ENCODE peak calls at places on chromosomes 6 and 20, in ten cellular contexts. One of them, this sample, is unnamed.
A peak's percentile ranks its signal among the peaks of the same experiment; 100 is the strongest.

GRCh38 chr20:8132632-8133587 is 844 bp downstream of the PLCB1 start:
- DNase-seq in adrenal gland: peak; percentile 67
- DNase-seq in breast epithelium: peak; percentile 58
- DNase-seq in upper lobe of right lung: peak; percentile 73
- DNase-seq in fibroblast of lung: peak; percentile 53
- DNase-seq in lung: peak; percentile 30
- DNase-seq in heart left ventricle: peak; percentile 38
- DNase-seq in MM.1S: no peak
- DNase-seq in cardiac muscle cell: peak; percentile 51
- DNase-seq in colonic mucosa: peak; percentile 28
- DNase-seq in this sample: no peak

GRCh38 chr6:358432-358831 is 33.1 kb upstream of the IRF4 start:
- DNase-seq in adrenal gland: no peak
- DNase-seq in breast epithelium: no peak
- DNase-seq in upper lobe of right lung: peak; percentile 68
- DNase-seq in fibroblast of lung: no peak
- DNase-seq in lung: no peak
- DNase-seq in heart left ventricle: no peak
- DNase-seq in MM.1S: no peak
- DNase-seq in cardiac muscle cell: no peak
- DNase-seq in colonic mucosa: no peak
- DNase-seq in this sample: no peak

GRCh38 chr20:12395404-12396159 is 477.9 kb downstream of the BTBD3 start:
- DNase-seq in adrenal gland: no peak
- DNase-seq in breast epithelium: no peak
- DNase-seq in upper lobe of right lung: no peak
- DNase-seq in fibroblast of lung: no peak
- DNase-seq in lung: no peak
- DNase-seq in heart left ventricle: no peak
- DNase-seq in MM.1S: no peak
- DNase-seq in cardiac muscle cell: peak; percentile 36
- DNase-seq in colonic mucosa: no peak
- DNase-seq in this sample: peak; percentile 34

GRCh38 chr20:18740726-18741125 is 72.9 kb upstream of the SCP2D1 start:
- DNase-seq in adrenal gland: no peak
- DNase-seq in breast epithelium: no peak
- DNase-seq in upper lobe of right lung: no peak
- DNase-seq in fibroblast of lung: no peak
- DNase-seq in lung: no peak
- DNase-seq in heart left ventricle: no peak
- DNase-seq in MM.1S: no peak
- DNase-seq in cardiac muscle cell: no peak
- DNase-seq in colonic mucosa: no peak
- DNase-seq in this sample: no peak

GRCh38 chr6:15569035-15569995 is 93.5 kb downstream of the DTNBP1 start:
- DNase-seq in adrenal gland: no peak
- DNase-seq in breast epithelium: no peak
- DNase-seq in upper lobe of right lung: no peak
- DNase-seq in fibroblast of lung: no peak
- DNase-seq in lung: no peak
- DNase-seq in heart left ventricle: no peak
- DNase-seq in MM.1S: no peak
- DNase-seq in cardiac muscle cell: peak; percentile 41
- DNase-seq in colonic mucosa: no peak
- DNase-seq in this sample: no peak

GRCh38 chr6:128499079-128499705 is 21.2 kb downstream of the PTPRK start:
- DNase-seq in adrenal gland: no peak
- DNase-seq in breast epithelium: no peak
- DNase-seq in upper lobe of right lung: no peak
- DNase-seq in fibroblast of lung: no peak
- DNase-seq in lung: no peak
- DNase-seq in heart left ventricle: no peak
- DNase-seq in MM.1S: no peak
- DNase-seq in cardiac muscle cell: no peak
- DNase-seq in colonic mucosa: no peak
- DNase-seq in this sample: peak; percentile 79

GRCh38 chr6:73058736-73059135 is 166.6 kb downstream of the KHDC1L start:
- DNase-seq in adrenal gland: no peak
- DNase-seq in breast epithelium: no peak
- DNase-seq in upper lobe of right lung: no peak
- DNase-seq in fibroblast of lung: no peak
- DNase-seq in lung: no peak
- DNase-seq in heart left ventricle: no peak
- DNase-seq in MM.1S: no peak
- DNase-seq in cardiac muscle cell: peak; percentile 41
- DNase-seq in colonic mucosa: no peak
- DNase-seq in this sample: peak; percentile 38

GRCh38 chr6:148612043-148612442 is 134.8 kb upstream of the UST start:
- DNase-seq in adrenal gland: no peak
- DNase-seq in breast epithelium: no peak
- DNase-seq in upper lobe of right lung: no peak
- DNase-seq in fibroblast of lung: no peak
- DNase-seq in lung: no peak
- DNase-seq in heart left ventricle: no peak
- DNase-seq in MM.1S: no peak
- DNase-seq in cardiac muscle cell: no peak
- DNase-seq in colonic mucosa: no peak
- DNase-seq in this sample: no peak

GRCh38 chr6:128763599-128764300 is 119.2 kb upstream of the LAMA2 start:
- DNase-seq in adrenal gland: no peak
- DNase-seq in breast epithelium: no peak
- DNase-seq in upper lobe of right lung: no peak
- DNase-seq in fibroblast of lung: no peak
- DNase-seq in lung: no peak
- DNase-seq in heart left ventricle: no peak
- DNase-seq in MM.1S: no peak
- DNase-seq in cardiac muscle cell: no peak
- DNase-seq in colonic mucosa: no peak
- DNase-seq in this sample: no peak

GRCh38 chr6:62286470-62286843 is 432 bp upstream of the KHDRBS2 start:
- DNase-seq in adrenal gland: no peak
- DNase-seq in breast epithelium: no peak
- DNase-seq in upper lobe of right lung: no peak
- DNase-seq in fibroblast of lung: no peak
- DNase-seq in lung: no peak
- DNase-seq in heart left ventricle: no peak
- DNase-seq in MM.1S: peak; percentile 19
- DNase-seq in cardiac muscle cell: no peak
- DNase-seq in colonic mucosa: no peak
- DNase-seq in this sample: no peak

GRCh38 chr6:26305097-26305841 is 59.7 kb upstream of the BTN3A2 start:
- DNase-seq in adrenal gland: peak; percentile 78
- DNase-seq in breast epithelium: no peak
- DNase-seq in upper lobe of right lung: no peak
- DNase-seq in fibroblast of lung: peak; percentile 84
- DNase-seq in lung: no peak
- DNase-seq in heart left ventricle: peak; percentile 77
- DNase-seq in MM.1S: peak; percentile 61
- DNase-seq in cardiac muscle cell: peak; percentile 81
- DNase-seq in colonic mucosa: peak; percentile 76
- DNase-seq in this sample: peak; percentile 25

GRCh38 chr20:10466325-10466724 is 31.2 kb downstream of the SLX4IP start:
- DNase-seq in adrenal gland: no peak
- DNase-seq in breast epithelium: no peak
- DNase-seq in upper lobe of right lung: no peak
- DNase-seq in fibroblast of lung: peak; percentile 20
- DNase-seq in lung: no peak
- DNase-seq in heart left ventricle: peak; percentile 52
- DNase-seq in MM.1S: no peak
- DNase-seq in cardiac muscle cell: peak; percentile 58
- DNase-seq in colonic mucosa: no peak
- DNase-seq in this sample: no peak
- H3K4me1 ChIP-seq in adrenal gland: peaks cover 20% of the 10 kb centered on the region
- H3K4me1 ChIP-seq in breast epithelium: no peaks in the 10 kb centered on the region
- H3K4me1 ChIP-seq in upper lobe of right lung: peaks cover 17% of the 10 kb centered on the region
- H3K4me1 ChIP-seq in fibroblast of lung: no peaks in the 10 kb centered on the region
- H3K4me1 ChIP-seq in lung: no peaks in the 10 kb centered on the region
- H3K4me1 ChIP-seq in heart left ventricle: peaks cover 41% of the 10 kb centered on the region
- H3K4me1 ChIP-seq in MM.1S: peaks cover 6% of the 10 kb centered on the region
- H3K4me1 ChIP-seq in cardiac muscle cell: no peaks in the 10 kb centered on the region
- H3K4me1 ChIP-seq in colonic mucosa: no peaks in the 10 kb centered on the region
- H3K4me1 ChIP-seq in this sample: peaks cover 18% of the 10 kb centered on the region

DNA sequence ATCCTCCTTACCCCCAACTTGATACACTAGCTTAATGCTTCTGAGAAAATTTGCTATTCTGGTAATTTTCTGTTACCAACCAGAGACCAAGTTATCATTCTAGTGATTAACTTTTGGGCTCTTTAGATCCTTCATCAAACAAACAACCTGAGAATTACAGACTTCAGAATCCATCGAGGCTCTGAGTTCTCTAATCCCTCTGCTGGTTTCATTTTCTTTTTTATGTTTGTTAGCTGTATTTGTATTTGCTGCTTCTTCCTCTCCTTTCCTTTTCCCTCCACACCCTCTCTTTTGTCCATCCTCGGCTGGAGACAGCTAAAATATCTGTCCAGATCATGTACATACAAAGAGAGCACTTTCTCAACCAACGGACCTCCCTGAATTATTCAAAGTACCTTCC is 98.7 kb upstream of the RIPOR2 start:
- DNase-seq in adrenal gland: no peak
- DNase-seq in breast epithelium: no peak
- DNase-seq in upper lobe of right lung: no peak
- DNase-seq in fibroblast of lung: no peak
- DNase-seq in lung: no peak
- DNase-seq in heart left ventricle: no peak
- DNase-seq in MM.1S: peak; percentile 49
- DNase-seq in cardiac muscle cell: no peak
- DNase-seq in colonic mucosa: no peak
- DNase-seq in this sample: no peak
- H3K4me1 ChIP-seq in adrenal gland: no peaks in the 10 kb centered on the region
- H3K4me1 ChIP-seq in breast epithelium: no peaks in the 10 kb centered on the region
- H3K4me1 ChIP-seq in upper lobe of right lung: peaks cover 10% of the 10 kb centered on the region
- H3K4me1 ChIP-seq in fibroblast of lung: no peaks in the 10 kb centered on the region
- H3K4me1 ChIP-seq in lung: peaks cover 3% of the 10 kb centered on the region
- H3K4me1 ChIP-seq in heart left ventricle: no peaks in the 10 kb centered on the region
- H3K4me1 ChIP-seq in MM.1S: peaks cover 23% of the 10 kb centered on the region
- H3K4me1 ChIP-seq in cardiac muscle cell: peaks cover 6% of the 10 kb centered on the region
- H3K4me1 ChIP-seq in colonic mucosa: no peaks in the 10 kb centered on the region
- H3K4me1 ChIP-seq in this sample: no peaks in the 10 kb centered on the region

GRCh38 chr6:3258720-3259490 is at the start of gene PSMG4:
- DNase-seq in adrenal gland: peak; percentile 97
- DNase-seq in breast epithelium: peak; percentile 97
- DNase-seq in upper lobe of right lung: peak; percentile 98
- DNase-seq in fibroblast of lung: peak; percentile 85
- DNase-seq in lung: peak; percentile 97
- DNase-seq in heart left ventricle: peak; percentile 97
- DNase-seq in MM.1S: peak; percentile 82
- DNase-seq in cardiac muscle cell: peak; percentile 92
- DNase-seq in colonic mucosa: peak; percentile 98
- DNase-seq in this sample: peak; percentile 88

GRCh38 chr6:3259491-3259958 is 778 bp downstream of the PSMG4 start:
- DNase-seq in adrenal gland: no peak
- DNase-seq in breast epithelium: no peak
- DNase-seq in upper lobe of right lung: peak; percentile 69
- DNase-seq in fibroblast of lung: no peak
- DNase-seq in lung: no peak
- DNase-seq in heart left ventricle: peak; percentile 52
- DNase-seq in MM.1S: peak; percentile 35
- DNase-seq in cardiac muscle cell: peak; percentile 31
- DNase-seq in colonic mucosa: peak; percentile 66
- DNase-seq in this sample: peak; percentile 34

GRCh38 chr6:3260296-3260695 is 1.5 kb downstream of the PSMG4 start:
- DNase-seq in adrenal gland: no peak
- DNase-seq in breast epithelium: no peak
- DNase-seq in upper lobe of right lung: no peak
- DNase-seq in fibroblast of lung: no peak
- DNase-seq in lung: no peak
- DNase-seq in heart left ventricle: no peak
- DNase-seq in MM.1S: no peak
- DNase-seq in cardiac muscle cell: no peak
- DNase-seq in colonic mucosa: no peak
- DNase-seq in this sample: no peak

GRCh38 chr6:3260772-3261517 is 2.2 kb downstream of the PSMG4 start:
- DNase-seq in adrenal gland: no peak
- DNase-seq in breast epithelium: no peak
- DNase-seq in upper lobe of right lung: no peak
- DNase-seq in fibroblast of lung: no peak
- DNase-seq in lung: no peak
- DNase-seq in heart left ventricle: no peak
- DNase-seq in MM.1S: no peak
- DNase-seq in cardiac muscle cell: no peak
- DNase-seq in colonic mucosa: no peak
- DNase-seq in this sample: peak; percentile 8

GRCh38 chr6:3258201-3258600 is 546 bp upstream of the PSMG4 start:
- DNase-seq in adrenal gland: no peak
- DNase-seq in breast epithelium: no peak
- DNase-seq in upper lobe of right lung: no peak
- DNase-seq in fibroblast of lung: no peak
- DNase-seq in lung: no peak
- DNase-seq in heart left ventricle: no peak
- DNase-seq in MM.1S: no peak
- DNase-seq in cardiac muscle cell: no peak
- DNase-seq in colonic mucosa: no peak
- DNase-seq in this sample: no peak
- H3K4me1 ChIP-seq in adrenal gland: peaks cover 36% of the 10 kb centered on the region
- H3K4me1 ChIP-seq in breast epithelium: peaks cover 4% of the 10 kb centered on the region
- H3K4me1 ChIP-seq in upper lobe of right lung: peaks cover 27% of the 10 kb centered on the region
- H3K4me1 ChIP-seq in fibroblast of lung: peaks cover 4% of the 10 kb centered on the region
- H3K4me1 ChIP-seq in lung: peaks cover 10% of the 10 kb centered on the region
- H3K4me1 ChIP-seq in heart left ventricle: peaks cover 17% of the 10 kb centered on the region
- H3K4me1 ChIP-seq in MM.1S: peaks cover 9% of the 10 kb centered on the region
- H3K4me1 ChIP-seq in cardiac muscle cell: peaks cover 4% of the 10 kb centered on the region
- H3K4me1 ChIP-seq in colonic mucosa: no peaks in the 10 kb centered on the region
- H3K4me1 ChIP-seq in this sample: peaks cover 14% of the 10 kb centered on the region

GRCh38 chr6:60952500-60952899 is 1333.5 kb downstream of the KHDRBS2 start:
- DNase-seq in adrenal gland: no peak
- DNase-seq in breast epithelium: no peak
- DNase-seq in upper lobe of right lung: no peak
- DNase-seq in fibroblast of lung: no peak
- DNase-seq in lung: no peak
- DNase-seq in heart left ventricle: no peak
- DNase-seq in MM.1S: no peak
- DNase-seq in cardiac muscle cell: no peak
- DNase-seq in colonic mucosa: no peak
- DNase-seq in this sample: peak; percentile 25
- H3K4me1 ChIP-seq in adrenal gland: no peaks in the 10 kb centered on the region
- H3K4me1 ChIP-seq in breast epithelium: no peaks in the 10 kb centered on the region
- H3K4me1 ChIP-seq in upper lobe of right lung: no peaks in the 10 kb centered on the region
- H3K4me1 ChIP-seq in fibroblast of lung: no peaks in the 10 kb centered on the region
- H3K4me1 ChIP-seq in lung: no peaks in the 10 kb centered on the region
- H3K4me1 ChIP-seq in heart left ventricle: no peaks in the 10 kb centered on the region
- H3K4me1 ChIP-seq in MM.1S: no peaks in the 10 kb centered on the region
- H3K4me1 ChIP-seq in cardiac muscle cell: no peaks in the 10 kb centered on the region
- H3K4me1 ChIP-seq in colonic mucosa: no peaks in the 10 kb centered on the region
- H3K4me1 ChIP-seq in this sample: no peaks in the 10 kb centered on the region

This sample was measured in PC-3.